ENCODE peak calls at places on chromosomes 11 and 22, in six cellular contexts. B, P, J, W, E and Q are unnamed samples.

GRCh38 chr11:33910261-33910959 is 18.5 kb upstream of the LMO2 start:
- DNase-seq in B (no peak), P (no peak), J (no peak), W (no peak), E (no peak), Q (no peak)

GRCh38 chr11:63889344-63889743 is 27.6 kb downstream of the RCOR2 start:
- DNase-seq in B (no peak), P (no peak), J (no peak), W (no peak), E (no peak), Q (no peak)

GRCh38 chr22:47154621-47155081 is 392.2 kb downstream of the TBC1D22A start:
- DNase-seq in B (peak; percentile 94), P (no peak), J (peak; percentile 80), W (no peak), E (peak; percentile 95), Q (no peak)

GRCh38 chr11:59573216-59573615 is 42.4 kb downstream of the OSBP start:
- DNase-seq in B (no peak), P (no peak), J (no peak), W (no peak), E (peak; percentile 76), Q (no peak)

GRCh38 chr11:73875840-73876239 is 806 bp downstream of the COA4 start:
- DNase-seq in B (no peak), P (peak; percentile 22), J (no peak), W (no peak), E (peak; percentile 57), Q (no peak)

GRCh38 chr22:35984183-35984710 is 44.4 kb downstream of the RBFOX2 start:
- DNase-seq in B (no peak), P (no peak), J (no peak), W (no peak), E (no peak), Q (no peak)

GRCh38 chr11:130636672-130637463 is 188.4 kb downstream of the ADAMTS15 start:
- DNase-seq in B (no peak), P (no peak), J (no peak), W (no peak), E (peak; percentile 90), Q (no peak)

GRCh38 chr22:23089633-23090032 is 19.3 kb downstream of the GNAZ start:
- DNase-seq in B (no peak), P (no peak), J (no peak), W (no peak), E (no peak), Q (no peak)

GRCh38 chr11:19499999-19500398 is 212.6 kb upstream of the NAV2 start:
- DNase-seq in B (no peak), P (no peak), J (no peak), W (no peak), E (peak; percentile 82), Q (no peak)

GRCh38 chr22:40666151-40666848 is 13.0 kb upstream of the MCHR1 start:
- DNase-seq in B (no peak), P (no peak), J (peak; percentile 54), W (no peak), E (no peak), Q (no peak)

GRCh38 chr11:120500414-120500936 is 11.1 kb upstream of the GRIK4 start:
- DNase-seq in B (no peak), P (no peak), J (no peak), W (no peak), E (peak; percentile 38), Q (no peak)

GRCh38 chr11:79314906-79315689 is 125.7 kb downstream of the TENM4 start:
- DNase-seq in B (no peak), P (no peak), J (no peak), W (no peak), E (no peak), Q (no peak)

GRCh38 chr11:32829157-32829679 is 509 bp upstream of the PRRG4 start:
- DNase-seq in B (no peak), P (no peak), J (no peak), W (no peak), E (peak; percentile 22), Q (no peak)

GRCh38 chr11:18223937-18224387 is 12.6 kb downstream of the SAA4 start:
- DNase-seq in B (no peak), P (no peak), J (no peak), W (no peak), E (no peak), Q (no peak)

GRCh38 chr22:26921726-26922125 is 264.3 kb downstream of the MIAT start:
- DNase-seq in B (no peak), P (no peak), J (no peak), W (no peak), E (no peak), Q (no peak)

GRCh38 chr11:134504146-134504905 is 92.3 kb upstream of the B3GAT1 start:
- DNase-seq in B (no peak), P (no peak), J (peak; percentile 35), W (no peak), E (no peak), Q (no peak)

GRCh38 chr22:22717723-22718122 is 73.3 kb downstream of the GGTLC2 start:
- DNase-seq in B (no peak), P (no peak), J (no peak), W (no peak), E (peak; percentile 35), Q (no peak)

GRCh38 chr22:42970029-42970428 is 44.9 kb downstream of the PACSIN2 start:
- DNase-seq in B (no peak), P (no peak), J (no peak), W (no peak), E (no peak), Q (no peak)

GRCh38 chr11:70247710-70248072 is 22.8 kb upstream of the PPFIA1 start:
- DNase-seq in B (no peak), P (no peak), J (no peak), W (no peak), E (peak; percentile 86), Q (no peak)

GRCh38 chr11:129947474-129947873 is 52.1 kb upstream of the NFRKB start:
- DNase-seq in B (no peak), P (no peak), J (no peak), W (no peak), E (no peak), Q (no peak)

GRCh38 chr11:133339495-133340140 is 192.7 kb downstream of the OPCML start:
- DNase-seq in B (no peak), P (no peak), J (no peak), W (no peak), E (no peak), Q (no peak)

GRCh38 chr11:86291466-86292262 is 10.4 kb upstream of the HIKESHI start:
- DNase-seq in B (peak; percentile 63), P (peak; percentile 54), J (no peak), W (no peak), E (peak; percentile 39), Q (no peak)

GRCh38 chr11:106236295-106236694 is 158.8 kb downstream of the AASDHPPT start:
- DNase-seq in B (no peak), P (no peak), J (no peak), W (no peak), E (no peak), Q (no peak)

GRCh38 chr11:106233191-106233590 is 155.7 kb downstream of the AASDHPPT start:
- DNase-seq in B (no peak), P (no peak), J (no peak), W (no peak), E (no peak), Q (no peak)

GRCh38 chr11:106228996-106229395 is 151.5 kb downstream of the AASDHPPT start:
- DNase-seq in B (no peak), P (no peak), J (no peak), W (no peak), E (no peak), Q (no peak)

GRCh38 chr11:106234794-106235193 is 157.3 kb downstream of the AASDHPPT start:
- DNase-seq in B (no peak), P (no peak), J (no peak), W (no peak), E (no peak), Q (no peak)

GRCh38 chr11:106231591-106231990 is 154.1 kb downstream of the AASDHPPT start:
- DNase-seq in B (peak; percentile 21), P (no peak), J (no peak), W (no peak), E (no peak), Q (no peak)
- TF ChIP-seq CTCF in B (no peak), P (no peak), J (no peak), W (no peak), E (peak; percentile 24), Q (peak; percentile 3)

DNA sequence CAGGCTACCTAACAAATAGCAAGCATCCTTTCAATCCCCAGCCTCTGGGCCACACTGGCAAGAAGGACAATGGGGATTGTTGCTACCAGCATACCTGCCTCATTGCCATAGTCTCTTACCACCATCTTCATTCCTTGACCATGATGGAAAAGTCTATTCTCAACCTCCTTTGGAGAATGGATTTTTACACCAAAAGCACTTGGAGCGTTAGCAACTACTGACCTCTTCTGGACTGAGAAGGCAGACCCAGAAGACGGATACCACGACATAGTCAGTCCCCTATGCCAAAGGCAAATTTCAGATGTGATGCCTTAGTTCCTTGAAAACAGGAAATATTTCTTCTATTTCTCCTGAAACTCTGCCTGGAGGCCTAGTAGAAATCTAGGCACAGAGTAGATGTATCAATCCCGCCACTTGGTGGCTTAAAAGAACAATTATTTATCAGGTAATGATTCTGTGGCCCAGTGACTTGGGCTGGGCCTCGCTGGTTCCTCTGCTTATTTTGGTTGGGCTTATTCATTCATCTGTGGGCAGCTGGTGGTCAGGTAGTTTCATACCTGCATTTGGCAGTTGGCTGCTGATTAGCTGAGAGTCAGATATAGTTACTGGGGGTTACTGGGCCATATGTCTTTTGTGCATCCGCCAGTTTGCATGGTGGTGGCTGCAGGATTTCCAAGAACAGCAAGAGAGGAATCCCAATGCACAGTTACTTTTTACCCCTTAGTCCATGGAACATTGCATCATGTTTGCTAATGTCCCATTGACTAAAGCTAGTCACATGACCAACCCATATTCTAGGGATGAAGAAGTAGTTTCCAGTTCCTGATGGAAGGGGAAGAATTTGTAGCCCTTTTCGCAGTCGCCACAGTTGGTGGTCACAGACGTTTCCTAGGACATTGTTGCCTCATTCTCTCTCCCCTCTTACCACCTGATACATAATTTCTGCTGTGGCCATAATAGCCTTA is 75.2 kb downstream of the DHCR7 start:
- DNase-seq in B (no peak), P (no peak), J (no peak), W (no peak), E (peak; percentile 94), Q (no peak)
- TF ChIP-seq CTCF in B (no peak), P (peak; percentile 15), J (peak; percentile 40), W (no peak), E (peak; percentile 68), Q (peak; percentile 6)

DNA sequence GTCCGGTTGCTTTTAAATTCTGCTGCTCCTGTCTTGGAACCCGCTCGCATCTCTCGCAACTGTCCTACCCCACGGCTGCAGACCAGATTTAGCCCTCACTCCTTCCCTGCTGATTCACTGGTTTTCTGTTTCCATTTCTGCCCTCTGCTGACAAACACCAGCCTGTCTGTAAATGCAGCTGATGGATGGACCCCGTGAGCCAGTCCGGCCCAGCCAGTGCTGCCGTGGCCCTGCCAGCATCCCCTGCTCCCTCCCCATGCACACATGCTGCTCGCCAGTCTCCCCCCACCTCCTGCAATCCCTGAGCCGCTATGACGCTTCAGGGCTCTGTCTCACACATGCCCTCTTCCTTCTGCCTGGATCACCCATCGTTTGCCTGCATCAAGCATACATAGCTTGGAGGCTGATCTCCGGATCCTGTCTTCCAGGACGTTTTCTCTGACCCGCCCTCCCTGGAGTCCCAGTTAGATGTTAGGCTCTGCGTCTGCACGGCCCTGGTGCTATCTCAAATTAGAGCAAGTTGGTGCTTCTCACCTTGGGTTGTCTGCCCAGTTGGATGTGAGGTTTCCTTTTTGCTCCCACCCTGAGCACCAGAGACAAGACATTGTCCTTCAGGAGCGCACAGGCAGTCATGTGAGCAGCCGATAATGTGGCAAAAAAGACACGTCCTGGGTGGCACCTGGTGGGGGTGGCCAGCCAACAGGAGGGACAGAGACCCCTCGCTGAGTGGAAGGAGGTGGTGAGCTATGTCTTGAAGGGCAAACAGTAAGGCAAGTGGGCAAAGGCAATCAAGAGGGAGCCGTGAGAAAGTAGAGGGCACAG is 4.3 kb upstream of the ACR start:
- DNase-seq in B (no peak), P (peak; percentile 9), J (peak; percentile 84), W (no peak), E (peak; percentile 95), Q (no peak)
- TF ChIP-seq CTCF in B (no peak), P (no peak), J (peak; percentile 26), W (no peak), E (no peak), Q (no peak)

GRCh38 chr22:29833392-29833949 is 4.6 kb downstream of the ASCC2 start:
- DNase-seq in B (no peak), P (no peak), J (no peak), W (no peak), E (no peak), Q (no peak)
- TF ChIP-seq CTCF in B (no peak), P (no peak), J (no peak), W (no peak), E (no peak), Q (no peak)